ENCODE peak calls at places on chromosomes 13 and 19, in four cellular contexts. C, I, X and Y are unnamed samples.

GRCh38 chr13:98999635-98999952 is 21.7 kb upstream of the DOCK9 start:
- DNase-seq in X (no peak), C (no peak), I (no peak), Y (no peak)

GRCh38 chr13:87234981-87235380 is 436.2 kb upstream of the SLITRK5 start:
- DNase-seq in C (peak), I (no peak), X (no peak), Y (no peak)

GRCh38 chr13:103282571-103283450 is 216.6 kb upstream of the SLC10A2 start:
- DNase-seq in I (no peak), X (no peak), C (no peak), Y (no peak)

GRCh38 chr19:40613669-40614594 is 12.8 kb downstream of the LTBP4 start:
- DNase-seq in C (peak), X (peak), I (peak), Y (peak)

GRCh38 chr13:27097691-27098090 is 73.9 kb downstream of the USP12 start:
- DNase-seq in X (no peak), I (no peak), C (no peak), Y (no peak)

GRCh38 chr13:97328222-97328790 is 105.7 kb upstream of the RAP2A start:
- DNase-seq in C (peak), I (no peak), X (no peak), Y (no peak)

GRCh38 chr19:13366529-13367143 is 139.6 kb downstream of the CACNA1A start:
- DNase-seq in X (no peak), I (no peak), C (peak), Y (no peak)

GRCh38 chr19:10095948-10096614 is 6.4 kb downstream of the ANGPTL6 start:
- DNase-seq in I (no peak), X (peak), C (peak), Y (peak)

GRCh38 chr19:40416918-40417713 is 3.9 kb upstream of the PRX start:
- DNase-seq in C (peak), X (peak), I (no peak), Y (peak)

GRCh38 chr13:102878491-102878890 is 32.7 kb downstream of the ERCC5 start:
- DNase-seq in C (peak), I (no peak), X (no peak), Y (no peak)

GRCh38 chr19:1970003-1970805 is 29.2 kb downstream of the CSNK1G2 start:
- DNase-seq in X (no peak), C (no peak), I (no peak), Y (no peak)

GRCh38 chr19:41328157-41328817 is 18.3 kb downstream of the CCDC97 start:
- DNase-seq in X (no peak), I (no peak), C (no peak), Y (no peak)

GRCh38 chr19:6580313-6580712 is 10.6 kb downstream of the CD70 start:
- DNase-seq in X (no peak), C (peak), I (no peak), Y (no peak)

GRCh38 chr13:67221630-67222226 is 8.4 kb downstream of the PCDH9 start:
- DNase-seq in X (no peak), C (no peak), I (no peak), Y (no peak)

GRCh38 chr13:113901642-113902041 is 37.8 kb upstream of the GAS6 start:
- DNase-seq in X (no peak), I (no peak), C (no peak), Y (no peak)

GRCh38 chr13:31951215-31951678 is 80.3 kb upstream of the FRY start:
- DNase-seq in X (peak), C (peak), I (peak), Y (peak)

GRCh38 chr13:45615501-45616101 is at the start of gene ERICH6B:
- DNase-seq in I (no peak), C (no peak), X (peak), Y (no peak)

GRCh38 chr13:31774186-31774585 is 34.9 kb downstream of the RXFP2 start:
- DNase-seq in I (no peak), C (peak), X (no peak), Y (no peak)

GRCh38 chr13:63636231-63636993 is 2220.8 kb upstream of the PCDH20 start:
- DNase-seq in C (no peak), I (no peak), X (no peak), Y (no peak)

GRCh38 chr13:30124131-30124768 is 183.1 kb downstream of the KATNAL1 start:
- DNase-seq in C (no peak), X (no peak), I (no peak), Y (no peak)

GRCh38 chr19:12995596-12996541 is 594 bp downstream of the NFIX start:
- DNase-seq in I (no peak), X (no peak), C (peak), Y (no peak)

GRCh38 chr13:37984357-37984756 is 114.8 kb upstream of the TRPC4 start:
- DNase-seq in X (no peak), I (no peak), C (no peak), Y (no peak)

GRCh38 chr19:11659612-11660011 is 62.3 kb downstream of the ZNF627 start:
- DNase-seq in I (no peak), C (peak), X (no peak), Y (no peak)

GRCh38 chr13:22061806-22062391 is 391.0 kb downstream of the FGF9 start:
- DNase-seq in I (no peak), C (no peak), X (no peak), Y (peak)

GRCh38 chr13:100454876-100455275 is 133.7 kb downstream of the GGACT start:
- DNase-seq in C (peak), I (no peak), X (no peak), Y (no peak)

GRCh38 chr19:40567750-40568494 is 8.8 kb upstream of the SHKBP1 start:
- DNase-seq in C (no peak), I (no peak), X (no peak), Y (no peak)

GRCh38 chr19:15291666-15292065 is 40.7 kb downstream of the BRD4 start:
- DNase-seq in I (no peak), C (no peak), X (no peak), Y (no peak)

GRCh38 chr13:45872574-45872973 is 21.0 kb upstream of the SIAH3 start:
- DNase-seq in C (peak), I (no peak), X (no peak), Y (no peak)

GRCh38 chr13:26557393-26558073 is at the start of gene WASF3:
- DNase-seq in X (peak), C (peak), I (no peak), Y (peak)

GRCh38 chr13:47862841-47863240 is 138.2 kb downstream of the SUCLA2 start:
- DNase-seq in C (no peak), I (no peak), X (no peak), Y (no peak)

GRCh38 chr19:17309962-17310461 is 649 bp downstream of the DDA1 start:
- DNase-seq in C (no peak), I (no peak), X (no peak), Y (no peak)

GRCh38 chr19:2355168-2356035 is 4.7 kb upstream of the TMPRSS9 start:
- DNase-seq in X (no peak), C (peak), I (no peak), Y (no peak)

GRCh38 chr13:49627831-49628652 is at the start of gene ARL11:
- DNase-seq in X (peak), C (no peak), I (peak), Y (peak)
- H3K4me3 ChIP-seq in X (peak), C (no peak), I (peak), Y (peak)

GRCh38 chr13:112873851-112874750 is 94.9 kb upstream of the MCF2L start:
- DNase-seq in C (peak), X (peak), I (peak), Y (peak)
- TF ChIP-seq CTCF in C (peak), X (peak), I (peak), Y (peak)

GRCh38 chr19:36140289-36141038 is 598 bp downstream of the CAPNS1 start:
- DNase-seq in I (no peak), X (peak), C (peak), Y (no peak)

GRCh38 chr19:36139473-36140288 is at the start of gene CAPNS1:
- DNase-seq in I (peak), C (peak), X (peak), Y (peak)

GRCh38 chr19:36139120-36139472 is 770 bp upstream of the CAPNS1 start:
- DNase-seq in C (no peak), X (no peak), I (no peak), Y (no peak)

GRCh38 chr19:36141039-36141914 is 1.4 kb downstream of the CAPNS1 start:
- DNase-seq in I (peak), C (peak), X (peak), Y (peak)

GRCh38 chr19:36136975-36137686 is 2.7 kb upstream of the CAPNS1 start:
- DNase-seq in C (peak), X (peak), I (no peak), Y (no peak)
- H3K4me3 ChIP-seq in C (no peak), X (no peak), I (no peak), Y (no peak)

GRCh38 chr19:46788101-46788967 is at the start of gene SLC1A5:
- DNase-seq in C (peak), X (peak), I (peak), Y (peak)
- TF ChIP-seq CTCF in C (no peak), X (no peak), I (no peak), Y (no peak)

DNA sequence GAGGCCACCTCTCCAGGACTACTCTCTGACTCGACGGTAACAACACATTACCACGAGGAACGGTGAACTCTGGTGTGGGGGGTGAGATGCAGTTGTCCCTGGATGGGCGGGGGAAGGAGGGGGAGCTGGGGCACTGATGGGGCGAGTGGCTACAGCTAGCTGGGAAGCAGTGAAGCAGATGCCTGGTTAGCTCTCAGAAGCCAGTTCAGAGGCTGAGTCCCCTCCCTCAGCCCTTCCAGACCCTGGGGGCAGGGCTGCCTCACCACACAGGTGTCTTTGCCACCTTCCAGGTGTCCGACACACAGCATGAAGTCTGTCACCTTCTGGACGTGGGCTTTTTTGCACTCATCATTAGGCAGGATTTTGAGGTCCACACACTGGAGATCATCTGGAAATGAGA is 4.0 kb downstream of the KLK1 start:
- DNase-seq in X (no peak), I (no peak), C (no peak), Y (no peak)
- H3K4me3 ChIP-seq in X (no peak), I (no peak), C (no peak), Y (peak)

DNA sequence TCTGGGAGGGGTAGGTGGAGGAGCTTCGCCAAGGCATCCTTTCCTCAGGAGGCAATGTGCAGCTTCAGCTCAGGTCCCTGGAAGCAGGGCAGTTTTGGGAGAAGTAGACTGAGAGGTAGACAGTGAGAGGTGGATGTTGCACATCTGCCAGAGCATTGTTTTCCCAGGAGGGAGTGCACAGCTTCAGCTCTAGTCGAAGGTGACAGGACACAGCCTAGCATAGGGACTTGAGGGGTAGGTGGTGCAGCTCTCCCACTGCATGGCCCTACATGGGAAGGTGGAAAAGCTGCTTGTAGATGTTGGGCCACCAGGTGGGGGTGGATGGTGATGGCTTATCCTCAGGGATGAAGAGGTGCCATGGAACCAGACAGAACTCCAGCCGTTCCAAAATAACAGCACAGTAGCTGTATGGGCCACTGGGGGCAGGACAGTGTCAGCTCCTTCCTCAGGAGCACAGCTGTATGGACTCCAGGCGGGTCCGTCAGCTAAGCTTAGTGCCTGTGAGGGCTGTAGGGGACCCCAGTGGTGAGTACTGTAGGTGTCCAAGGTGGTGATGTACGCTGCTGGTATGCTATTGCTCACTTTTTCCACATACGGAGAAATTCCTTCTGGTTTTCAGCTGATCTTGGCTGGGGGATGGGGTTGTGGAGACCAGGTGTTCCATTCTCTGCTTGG is 17.4 kb upstream of the ZNF543 start:
- DNase-seq in I (no peak), C (no peak), X (no peak), Y (no peak)
- TF ChIP-seq CTCF in I (no peak), C (no peak), X (no peak), Y (no peak)

GRCh38 chr19:45598267-45599011 is 3.6 kb downstream of the GPR4 start:
- DNase-seq in C (no peak), X (peak), I (no peak), Y (no peak)

GRCh38 chr19:45601115-45601514 is 897 bp downstream of the GPR4 start:
- DNase-seq in I (no peak), C (no peak), X (no peak), Y (no peak)

GRCh38 chr19:45600340-45600885 is 1.6 kb downstream of the GPR4 start:
- DNase-seq in C (no peak), X (no peak), I (no peak), Y (no peak)

GRCh38 chr19:45599286-45599685 is 2.7 kb downstream of the GPR4 start:
- DNase-seq in X (no peak), I (no peak), C (no peak), Y (no peak)

DNA sequence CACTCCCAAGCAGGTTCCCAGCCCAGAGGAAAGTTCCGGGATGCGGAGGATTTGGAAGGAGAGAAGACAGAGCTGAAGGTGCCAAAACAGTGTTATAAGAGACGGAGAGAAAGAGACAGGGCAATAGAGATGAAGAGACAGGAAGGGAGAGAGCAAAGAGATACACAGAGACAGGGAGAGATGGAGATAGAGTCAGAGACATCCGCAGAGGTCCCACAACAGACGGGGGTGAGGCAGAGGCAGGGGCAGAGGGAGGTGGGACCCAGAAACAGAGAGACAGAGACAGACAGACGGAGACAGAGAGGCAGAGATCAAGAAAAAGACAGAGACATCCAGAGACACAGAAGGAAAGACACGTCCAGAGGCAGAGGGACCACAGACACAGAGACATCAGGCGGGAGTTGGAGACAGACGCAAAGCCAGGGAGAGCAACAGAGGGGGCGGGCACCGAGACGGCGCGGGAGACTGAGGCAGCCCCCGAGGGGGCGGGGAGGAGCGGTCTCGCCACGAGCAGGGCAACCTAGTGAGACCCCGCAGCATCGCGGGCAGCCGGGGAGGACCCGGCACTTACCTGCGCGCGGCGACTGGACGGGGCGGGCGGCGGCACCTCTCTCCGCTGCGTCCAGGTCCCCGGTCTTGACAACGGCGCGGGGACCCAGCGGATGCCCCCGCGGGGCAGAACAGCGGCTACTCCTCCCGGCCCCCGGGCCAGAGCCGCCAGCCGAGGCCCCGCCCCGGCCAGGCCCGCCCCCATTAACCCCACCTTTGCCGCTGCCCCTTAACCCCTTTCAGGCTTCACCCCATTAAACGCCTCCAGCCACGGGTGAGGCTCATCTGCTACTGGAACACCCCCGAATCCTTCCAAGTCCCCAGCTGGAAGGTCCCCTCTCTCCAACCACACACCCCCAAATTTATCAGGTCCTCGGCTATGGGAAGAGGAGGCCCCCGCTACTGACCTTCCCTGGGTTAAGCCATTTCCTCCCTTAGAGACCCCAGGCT is at the start of gene GPR4:
- DNase-seq in X (peak), C (no peak), I (no peak), Y (no peak)
- H3K4me3 ChIP-seq in X (peak), C (peak), I (peak), Y (no peak)

DNA sequence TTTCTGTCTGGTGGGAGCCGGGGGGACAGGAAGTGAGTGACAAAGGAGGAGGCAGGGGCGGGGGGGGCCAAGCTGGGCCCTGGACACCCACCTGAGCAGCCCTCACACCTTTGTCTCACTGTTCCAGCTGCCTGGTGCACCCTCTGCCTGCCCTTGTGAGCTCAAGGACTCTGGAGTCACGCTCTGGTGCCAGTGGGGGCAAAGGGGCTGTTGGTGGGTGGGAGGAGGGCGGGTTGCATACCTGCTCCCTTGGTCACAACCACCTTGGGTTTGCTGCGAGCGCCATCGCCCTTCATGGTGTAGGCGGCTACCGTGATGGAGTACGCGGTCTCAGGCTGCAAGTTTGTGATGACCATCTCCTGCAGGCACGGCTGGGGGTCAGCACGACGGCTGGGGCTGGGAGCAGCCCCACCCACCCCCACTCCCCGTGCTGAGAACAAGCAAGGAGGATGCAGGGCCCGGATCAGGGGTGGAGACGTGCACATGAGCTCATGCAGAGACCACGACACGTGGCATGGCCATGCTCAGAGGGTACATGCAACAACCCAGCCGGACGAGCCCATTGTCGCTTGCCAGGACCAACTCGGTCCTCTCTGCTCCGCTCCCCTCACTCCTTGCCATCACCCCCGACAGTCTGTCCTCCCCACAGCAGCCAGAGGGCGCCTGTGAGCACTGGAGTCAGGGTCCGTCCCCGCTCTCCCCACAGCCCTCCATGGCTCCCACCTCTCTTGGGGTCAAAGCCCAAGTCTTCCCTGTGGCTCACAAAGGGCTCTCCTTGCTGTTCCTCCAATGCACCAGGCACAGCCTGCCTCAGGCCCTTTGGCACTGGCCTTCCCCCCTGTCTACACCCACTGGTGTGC is 114.9 kb downstream of the PTPRS start:
- DNase-seq in C (no peak), X (no peak), I (no peak), Y (no peak)
- TF ChIP-seq CTCF in C (peak), X (peak), I (peak), Y (peak)

GRCh38 chr19:58096884-58097283 is 1.1 kb downstream of the ZSCAN18 start:
- DNase-seq in I (no peak), C (no peak), X (no peak), Y (no peak)
- H3K4me3 ChIP-seq in I (no peak), C (no peak), X (peak), Y (no peak)